ENCODE peak calls at places on chromosomes 16 and 17, in seven cellular contexts. O, F, P, R, I, C and J are unnamed samples.

GRCh38 chr17:28193241-28193640 is 125.8 kb upstream of the TMEM97 start:
- DNase-seq in R (no peak), P (peak; percentile 4), F (no peak), O (no peak), I (no peak), C (peak; percentile 60), J (no peak)

GRCh38 chr17:48629411-48629759 is 3.2 kb upstream of the HOXB9 start:
- DNase-seq in I (no peak), R (no peak), O (no peak), F (no peak), C (no peak), P (no peak), J (no peak)

GRCh38 chr17:48483471-48484131 is 47.2 kb downstream of the HOXB1 start:
- DNase-seq in P (peak; percentile 66), F (no peak), I (no peak), O (no peak), R (peak; percentile 20), C (no peak), J (no peak)

GRCh38 chr17:35243459-35244204 is 760 bp downstream of the SLFN5 start:
- DNase-seq in O (no peak), I (peak; percentile 43), C (peak; percentile 61), F (no peak), P (peak; percentile 39), R (peak; percentile 42), J (peak; percentile 53)

GRCh38 chr17:57871863-57872262 is 22.0 kb upstream of the MRPS23 start:
- DNase-seq in C (no peak), R (no peak), O (no peak), F (no peak), I (peak; percentile 37), P (no peak), J (no peak)

GRCh38 chr16:19085679-19086200 is 18.3 kb downstream of the COQ7 start:
- DNase-seq in I (no peak), P (peak; percentile 41), C (no peak), F (no peak), O (no peak), R (no peak), J (no peak)

GRCh38 chr17:60107526-60108257 is 29.0 kb upstream of the HEATR6 start:
- DNase-seq in C (no peak), F (no peak), R (no peak), P (no peak), O (no peak), I (no peak), J (no peak)

GRCh38 chr17:13581925-13582324 is 19.8 kb downstream of the HS3ST3A1 start:
- DNase-seq in I (no peak), F (no peak), P (no peak), O (no peak), R (no peak), C (no peak), J (no peak)

GRCh38 chr16:66109677-66110076 is 256.8 kb upstream of the CDH5 start:
- DNase-seq in C (no peak), I (no peak), O (no peak), R (no peak), F (no peak), P (no peak), J (no peak)

GRCh38 chr17:35914354-35914753 is 16.2 kb downstream of the RDM1 start:
- DNase-seq in F (no peak), P (no peak), I (no peak), O (no peak), R (no peak), C (no peak), J (no peak)

GRCh38 chr16:27028713-27029112 is 38.0 kb upstream of the C16orf82 start:
- DNase-seq in O (no peak), R (no peak), F (no peak), I (no peak), P (no peak), C (no peak), J (no peak)

GRCh38 chr16:24900230-24900629 is 54.5 kb downstream of the SLC5A11 start:
- DNase-seq in F (no peak), R (no peak), P (no peak), O (no peak), I (no peak), C (no peak), J (no peak)

GRCh38 chr16:88763502-88764053 is 21.4 kb downstream of the PIEZO1 start:
- DNase-seq in F (no peak), C (no peak), R (peak; percentile 46), O (no peak), I (peak; percentile 94), P (peak; percentile 78), J (no peak)

GRCh38 chr17:228223-228615 is 46.8 kb upstream of the DOC2B start:
- DNase-seq in I (peak; percentile 63), R (no peak), F (no peak), O (no peak), C (no peak), P (no peak), J (no peak)

GRCh38 chr16:2467301-2468141 is 3.6 kb upstream of the NTN3 start:
- DNase-seq in I (peak; percentile 95), P (peak; percentile 64), O (peak; percentile 92), R (peak; percentile 32), F (no peak), C (no peak), J (no peak)

GRCh38 chr17:13478326-13478830 is 123.4 kb downstream of the HS3ST3A1 start:
- DNase-seq in C (no peak), O (no peak), I (no peak), F (no peak), R (no peak), P (no peak), J (no peak)